ENCODE peak calls at places on chromosome 2, in four cellular contexts. One of them, this sample, is unnamed.

GRCh38 chr2:10377052-10377746 is 70.9 kb downstream of the ODC1 start:
- DNase-seq in SK-N-SH: no peak
- DNase-seq in neural progenitor cell: no peak
- DNase-seq in prostate gland: no peak
- DNase-seq in this sample: peak

GRCh38 chr2:79585701-79586428 is 73.0 kb downstream of the CTNNA2 start:
- DNase-seq in SK-N-SH: peak
- DNase-seq in neural progenitor cell: no peak
- DNase-seq in prostate gland: no peak
- DNase-seq in this sample: no peak

GRCh38 chr2:46387292-46387691 is 90.1 kb downstream of the EPAS1 start:
- DNase-seq in SK-N-SH: no peak
- DNase-seq in neural progenitor cell: no peak
- DNase-seq in prostate gland: no peak
- DNase-seq in this sample: no peak

GRCh38 chr2:64918220-64918886 is 70.8 kb upstream of the SLC1A4 start:
- DNase-seq in SK-N-SH: no peak
- DNase-seq in neural progenitor cell: no peak
- DNase-seq in prostate gland: no peak
- DNase-seq in this sample: peak

GRCh38 chr2:51624995-51625394 is 593.1 kb upstream of the NRXN1 start:
- DNase-seq in SK-N-SH: no peak
- DNase-seq in neural progenitor cell: no peak
- DNase-seq in prostate gland: no peak
- DNase-seq in this sample: no peak

GRCh38 chr2:30110773-30111172 is 36.0 kb upstream of the YPEL5 start:
- DNase-seq in SK-N-SH: no peak
- DNase-seq in neural progenitor cell: no peak
- DNase-seq in prostate gland: no peak
- DNase-seq in this sample: no peak

GRCh38 chr2:144519934-144520717 is at the start of gene ZEB2:
- DNase-seq in SK-N-SH: peak
- DNase-seq in neural progenitor cell: peak
- DNase-seq in prostate gland: no peak
- DNase-seq in this sample: peak

GRCh38 chr2:120233292-120233691 is 10.1 kb upstream of the TMEM185B start:
- DNase-seq in SK-N-SH: no peak
- DNase-seq in neural progenitor cell: no peak
- DNase-seq in prostate gland: no peak
- DNase-seq in this sample: no peak

GRCh38 chr2:64606495-64607363 is 47.0 kb downstream of the SERTAD2 start:
- DNase-seq in SK-N-SH: no peak
- DNase-seq in neural progenitor cell: peak
- DNase-seq in prostate gland: peak
- DNase-seq in this sample: peak

GRCh38 chr2:96164459-96165184 is 19.4 kb upstream of the DUSP2 start:
- DNase-seq in SK-N-SH: no peak
- DNase-seq in neural progenitor cell: peak
- DNase-seq in prostate gland: no peak
- DNase-seq in this sample: peak

GRCh38 chr2:65025453-65026128 is 30.6 kb upstream of the CEP68 start:
- DNase-seq in SK-N-SH: no peak
- DNase-seq in neural progenitor cell: no peak
- DNase-seq in prostate gland: no peak
- DNase-seq in this sample: no peak

GRCh38 chr2:231693956-231694355 is 14.4 kb upstream of the PTMA start:
- DNase-seq in SK-N-SH: no peak
- DNase-seq in neural progenitor cell: no peak
- DNase-seq in prostate gland: no peak
- DNase-seq in this sample: no peak

GRCh38 chr2:101753720-101754490 is 56.4 kb downstream of the MAP4K4 start:
- DNase-seq in SK-N-SH: no peak
- DNase-seq in neural progenitor cell: no peak
- DNase-seq in prostate gland: no peak
- DNase-seq in this sample: no peak

GRCh38 chr2:1647417-1648240 is 96.7 kb downstream of the PXDN start:
- DNase-seq in SK-N-SH: no peak
- DNase-seq in neural progenitor cell: no peak
- DNase-seq in prostate gland: no peak
- DNase-seq in this sample: peak

GRCh38 chr2:143928184-143928583 is 591.7 kb downstream of the ZEB2 start:
- DNase-seq in SK-N-SH: no peak
- DNase-seq in neural progenitor cell: no peak
- DNase-seq in prostate gland: no peak
- DNase-seq in this sample: no peak

GRCh38 chr2:238281826-238282480 is 6.5 kb downstream of the PER2 start:
- DNase-seq in SK-N-SH: no peak
- DNase-seq in neural progenitor cell: no peak
- DNase-seq in prostate gland: no peak
- DNase-seq in this sample: no peak

GRCh38 chr2:60819155-60819862 is 62.1 kb upstream of the REL start:
- DNase-seq in SK-N-SH: no peak
- DNase-seq in neural progenitor cell: no peak
- DNase-seq in prostate gland: no peak
- DNase-seq in this sample: no peak

GRCh38 chr2:200367155-200367554 is 60.7 kb downstream of the SPATS2L start:
- DNase-seq in SK-N-SH: no peak
- DNase-seq in neural progenitor cell: no peak
- DNase-seq in prostate gland: no peak
- DNase-seq in this sample: no peak

GRCh38 chr2:5698171-5698570 is 6.0 kb downstream of the SOX11 start:
- DNase-seq in SK-N-SH: no peak
- DNase-seq in neural progenitor cell: no peak
- DNase-seq in prostate gland: no peak
- DNase-seq in this sample: no peak
- H3K4me3 ChIP-seq in SK-N-SH: peak
- H3K4me3 ChIP-seq in neural progenitor cell: peak
- H3K4me3 ChIP-seq in prostate gland: no peak
- H3K4me3 ChIP-seq in this sample: no peak

GRCh38 chr2:21054011-21054410 is 10.1 kb upstream of the APOB start:
- DNase-seq in SK-N-SH: no peak
- DNase-seq in neural progenitor cell: no peak
- DNase-seq in prostate gland: no peak
- DNase-seq in this sample: no peak

GRCh38 chr2:21059885-21060610 is 16.2 kb upstream of the APOB start:
- DNase-seq in SK-N-SH: no peak
- DNase-seq in neural progenitor cell: no peak
- DNase-seq in prostate gland: no peak
- DNase-seq in this sample: no peak

GRCh38 chr2:21055451-21055850 is 11.6 kb upstream of the APOB start:
- DNase-seq in SK-N-SH: no peak
- DNase-seq in neural progenitor cell: no peak
- DNase-seq in prostate gland: no peak
- DNase-seq in this sample: no peak

GRCh38 chr2:21057097-21057496 is 13.2 kb upstream of the APOB start:
- DNase-seq in SK-N-SH: no peak
- DNase-seq in neural progenitor cell: no peak
- DNase-seq in prostate gland: no peak
- DNase-seq in this sample: no peak

GRCh38 chr2:21055879-21056790 is 12.3 kb upstream of the APOB start:
- DNase-seq in SK-N-SH: no peak
- DNase-seq in neural progenitor cell: no peak
- DNase-seq in prostate gland: no peak
- DNase-seq in this sample: no peak
- H3K4me3 ChIP-seq in SK-N-SH: no peak
- H3K4me3 ChIP-seq in neural progenitor cell: no peak
- H3K4me3 ChIP-seq in prostate gland: no peak
- H3K4me3 ChIP-seq in this sample: no peak

DNA sequence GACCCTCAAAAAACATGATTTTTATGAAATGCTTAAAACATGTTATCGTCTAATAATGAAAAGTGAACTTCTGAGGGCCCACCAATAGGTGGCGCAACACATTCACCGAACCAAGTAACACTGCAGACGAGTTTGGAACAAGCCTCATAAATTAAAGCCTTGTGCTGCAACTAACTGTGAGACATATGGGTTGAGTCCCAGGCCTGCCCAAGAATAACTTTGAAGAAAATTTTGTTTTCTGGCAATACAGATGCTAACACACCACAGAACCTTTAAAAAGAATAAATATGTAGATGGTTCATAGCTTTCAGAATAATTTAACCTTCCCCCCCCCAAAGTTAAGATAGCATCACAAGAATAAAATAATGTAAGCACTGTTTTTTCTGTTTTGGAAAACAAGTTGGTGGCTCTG is 285.9 kb downstream of the RNF144A start:
- DNase-seq in SK-N-SH: peak
- DNase-seq in neural progenitor cell: peak
- DNase-seq in prostate gland: peak
- DNase-seq in this sample: peak
- H3K4me3 ChIP-seq in SK-N-SH: no peak
- H3K4me3 ChIP-seq in neural progenitor cell: no peak
- H3K4me3 ChIP-seq in prostate gland: no peak
- H3K4me3 ChIP-seq in this sample: no peak

GRCh38 chr2:205807758-205808157 is 125.5 kb downstream of the NRP2 start:
- DNase-seq in SK-N-SH: no peak
- DNase-seq in neural progenitor cell: no peak
- DNase-seq in prostate gland: no peak
- DNase-seq in this sample: no peak

GRCh38 chr2:205803507-205803906 is 121.2 kb downstream of the NRP2 start:
- DNase-seq in SK-N-SH: no peak
- DNase-seq in neural progenitor cell: no peak
- DNase-seq in prostate gland: no peak
- DNase-seq in this sample: no peak

GRCh38 chr2:205807229-205807628 is 124.9 kb downstream of the NRP2 start:
- DNase-seq in SK-N-SH: no peak
- DNase-seq in neural progenitor cell: no peak
- DNase-seq in prostate gland: no peak
- DNase-seq in this sample: no peak

GRCh38 chr2:205808493-205809121 is 126.3 kb downstream of the NRP2 start:
- DNase-seq in SK-N-SH: no peak
- DNase-seq in neural progenitor cell: no peak
- DNase-seq in prostate gland: no peak
- DNase-seq in this sample: no peak

DNA sequence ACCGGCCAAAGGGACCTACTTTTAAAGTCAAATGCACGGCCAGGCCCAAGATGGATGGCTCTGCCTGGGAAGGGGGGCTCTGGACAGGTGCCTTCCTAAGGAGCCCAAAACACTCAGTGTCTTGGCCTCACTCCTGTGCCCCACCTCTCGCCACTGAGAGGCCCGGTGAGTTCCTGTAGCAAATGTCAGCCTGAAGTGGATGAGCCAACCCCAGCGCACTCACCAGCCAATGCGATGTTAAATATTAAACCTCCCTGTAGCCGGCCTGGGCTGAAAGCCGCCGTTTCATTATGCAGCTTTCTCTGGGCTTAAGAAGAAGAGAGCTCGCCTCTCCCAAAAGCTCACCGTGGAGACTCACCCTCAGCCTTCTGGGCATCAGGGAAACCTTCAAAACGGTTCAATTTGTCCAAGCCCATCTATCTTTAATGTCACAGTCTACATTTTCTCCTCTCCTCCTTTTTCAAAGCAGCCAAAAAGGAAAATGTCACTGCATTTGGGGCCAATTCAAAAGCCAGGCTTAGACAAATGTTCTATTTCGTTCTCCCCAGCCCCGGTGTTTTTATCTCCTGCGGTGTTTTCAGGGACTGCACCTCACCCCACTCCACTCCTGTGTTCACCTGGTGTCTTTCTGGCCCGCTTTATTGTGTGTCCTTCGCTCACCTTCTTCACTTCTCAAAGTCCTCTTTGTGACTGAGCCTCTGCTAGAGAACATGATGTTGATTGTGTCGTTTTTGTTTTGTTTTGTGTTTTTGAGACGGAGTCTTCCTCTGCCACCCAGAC is 124.0 kb downstream of the NRP2 start:
- DNase-seq in SK-N-SH: no peak
- DNase-seq in neural progenitor cell: no peak
- DNase-seq in prostate gland: no peak
- DNase-seq in this sample: no peak
- H3K4me3 ChIP-seq in SK-N-SH: no peak
- H3K4me3 ChIP-seq in neural progenitor cell: no peak
- H3K4me3 ChIP-seq in prostate gland: no peak
- H3K4me3 ChIP-seq in this sample: no peak

GRCh38 chr2:219551412-219551811 is 7.6 kb downstream of the TMEM198 start:
- DNase-seq in SK-N-SH: peak
- DNase-seq in neural progenitor cell: peak
- DNase-seq in prostate gland: no peak
- DNase-seq in this sample: peak
- H3K4me3 ChIP-seq in SK-N-SH: peak
- H3K4me3 ChIP-seq in neural progenitor cell: peak
- H3K4me3 ChIP-seq in prostate gland: peak
- H3K4me3 ChIP-seq in this sample: peak

GRCh38 chr2:111662039-111662740 is 221.8 kb downstream of the ANAPC1 start:
- DNase-seq in SK-N-SH: no peak
- DNase-seq in neural progenitor cell: no peak
- DNase-seq in prostate gland: no peak
- DNase-seq in this sample: no peak
- H3K4me3 ChIP-seq in SK-N-SH: no peak
- H3K4me3 ChIP-seq in neural progenitor cell: no peak
- H3K4me3 ChIP-seq in prostate gland: no peak
- H3K4me3 ChIP-seq in this sample: no peak

GRCh38 chr2:174597347-174598047 is at the start of gene WIPF1:
- DNase-seq in SK-N-SH: no peak
- DNase-seq in neural progenitor cell: no peak
- DNase-seq in prostate gland: no peak
- DNase-seq in this sample: no peak
- H3K4me3 ChIP-seq in SK-N-SH: no peak
- H3K4me3 ChIP-seq in neural progenitor cell: no peak
- H3K4me3 ChIP-seq in prostate gland: no peak
- H3K4me3 ChIP-seq in this sample: no peak

GRCh38 chr2:136115183-136115751 is 2.7 kb downstream of the CXCR4 start:
- DNase-seq in SK-N-SH: no peak
- DNase-seq in neural progenitor cell: no peak
- DNase-seq in prostate gland: no peak
- DNase-seq in this sample: no peak
- H3K4me3 ChIP-seq in SK-N-SH: no peak
- H3K4me3 ChIP-seq in neural progenitor cell: peak
- H3K4me3 ChIP-seq in prostate gland: no peak
- H3K4me3 ChIP-seq in this sample: peak

DNA sequence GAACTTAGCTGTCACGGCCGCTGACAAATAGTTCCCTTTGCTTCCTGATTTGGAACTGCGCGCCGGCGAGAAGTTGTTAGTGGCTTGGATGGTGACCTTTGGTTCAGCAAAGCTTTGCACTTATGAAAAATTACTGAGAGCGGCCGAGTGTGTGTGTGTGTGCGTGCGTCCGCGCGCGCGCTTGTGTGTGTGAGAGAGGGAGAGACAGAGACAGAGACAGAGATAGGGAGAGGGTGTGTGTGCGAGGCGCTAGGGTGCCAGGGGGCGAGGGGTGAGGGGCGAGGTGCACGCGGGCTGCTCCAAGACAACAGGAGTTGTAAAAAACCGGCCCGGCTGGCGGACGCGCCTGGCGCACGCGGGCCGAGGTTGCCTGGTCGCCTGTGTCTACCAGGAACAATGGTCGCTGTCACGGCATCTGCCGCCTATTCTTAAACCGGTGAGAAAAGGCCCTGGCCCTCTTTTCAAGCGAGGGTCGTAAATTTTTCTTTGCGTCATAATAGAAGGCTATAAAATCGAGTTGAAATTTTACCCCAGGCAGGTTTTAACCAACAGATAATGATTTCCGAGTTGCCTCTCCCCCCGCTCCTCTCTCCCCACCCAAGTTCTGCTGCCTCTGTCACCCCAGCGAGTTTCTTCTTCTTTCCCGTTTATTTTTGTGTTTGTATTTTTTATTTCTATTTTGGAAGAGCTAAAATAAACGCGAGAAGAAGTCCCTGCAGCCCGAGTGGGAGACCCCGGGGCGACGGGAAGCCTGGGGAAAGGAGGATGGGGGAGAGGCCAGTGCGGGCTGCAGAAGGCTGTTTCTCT is 595 bp downstream of the HOXD3 start:
- DNase-seq in SK-N-SH: peak
- DNase-seq in neural progenitor cell: peak
- DNase-seq in prostate gland: no peak
- DNase-seq in this sample: peak
- H3K4me3 ChIP-seq in SK-N-SH: peak
- H3K4me3 ChIP-seq in neural progenitor cell: no peak
- H3K4me3 ChIP-seq in prostate gland: no peak
- H3K4me3 ChIP-seq in this sample: no peak